ENCODE peak calls at places on chromosomes 16 and 17, in ten cellular contexts. H is activated naive CD8-positive, alpha-beta T cell treated with anti-CD3 and anti-CD28 coated beads, Interleukin-2, amount 10 ng/mL, durations not matched to agents 7 days and 5 days; F is right lobe of liver; W is epithelial cell of esophagus; O is KG1; M is stimulated activated CD4-positive, alpha-beta T cell treated with anti-CD3 and anti-CD28 coated beads, Interleukin-15, amount 100 ng/mL, for 1 hour; L is stimulated activated naive CD8-positive, alpha-beta T cell treated with anti-CD3 and anti-CD28 coated beads, Interleukin-15, Interleukin-2, amounts not matched to agents 100 U/mL and 50 U/mL, for 24 hours; Y is HT1080; P is LHCN-M2; J is fibroblast of villous mesenchyme. T is an unnamed sample.
A peak's percentile ranks its signal among the peaks of the same experiment; 100 is the strongest.

GRCh38 chr16:14501331-14502255 is 128.5 kb downstream of the PARN start:
- DNase-seq in Y (peak; percentile 96), P (peak; percentile 98), L (peak; percentile 14), F (peak; percentile 84), W (peak; percentile 96), J (peak; percentile 95), H (no peak), M (no peak), O (no peak), T (peak; percentile 94)

GRCh38 chr17:49076575-49077384 is 55.8 kb upstream of the B4GALNT2 start:
- DNase-seq in M (no peak), F (no peak), L (no peak), O (no peak), J (peak; percentile 88), P (peak; percentile 91), W (peak; percentile 55), H (no peak), Y (peak; percentile 84), T (peak; percentile 92)

GRCh38 chr16:54654429-54654828 is 276.2 kb upstream of the IRX5 start:
- DNase-seq in M (no peak), H (no peak), F (no peak), Y (no peak), P (peak; percentile 43), O (no peak), J (no peak), W (no peak), L (no peak), T (no peak)

GRCh38 chr16:3021449-3022207 is 1.5 kb downstream of the TNFRSF12A start:
- DNase-seq in P (peak; percentile 97), M (peak; percentile 67), W (peak; percentile 97), J (peak; percentile 80), O (peak; percentile 57), H (peak; percentile 85), L (peak; percentile 91), Y (peak; percentile 96), F (peak; percentile 88), T (peak; percentile 94)

GRCh38 chr16:65414284-65414984 is 292.6 kb upstream of the CDH11 start:
- DNase-seq in Y (peak; percentile 85), W (peak; percentile 87), L (no peak), M (no peak), O (no peak), P (peak; percentile 92), J (peak; percentile 83), F (no peak), H (no peak), T (peak; percentile 86)

GRCh38 chr16:10594312-10594950 is 14.0 kb upstream of the EMP2 start:
- DNase-seq in J (no peak), L (no peak), F (no peak), M (no peak), W (peak; percentile 99), Y (no peak), P (no peak), O (no peak), H (no peak), T (no peak)

GRCh38 chr16:78290498-78291271 is 191.2 kb downstream of the WWOX start:
- DNase-seq in F (no peak), J (no peak), M (no peak), H (no peak), Y (no peak), O (no peak), W (no peak), L (no peak), P (no peak), T (no peak)

GRCh38 chr17:73589096-73589980 is 54.9 kb downstream of the SDK2 start:
- DNase-seq in W (peak; percentile 40), H (no peak), M (no peak), P (no peak), J (no peak), L (no peak), F (no peak), Y (no peak), O (no peak), T (no peak)

GRCh38 chr16:13936596-13937081 is 16.7 kb downstream of the ERCC4 start:
- DNase-seq in O (no peak), F (peak; percentile 41), Y (peak; percentile 75), L (no peak), M (no peak), W (peak; percentile 80), P (peak; percentile 72), J (peak; percentile 81), H (no peak), T (peak; percentile 72)

GRCh38 chr17:42866631-42867575 is 15.9 kb downstream of the AOC3 start:
- DNase-seq in M (no peak), H (no peak), L (no peak), P (no peak), F (no peak), J (no peak), Y (no peak), O (no peak), W (no peak), T (no peak)

GRCh38 chr16:51326131-51326856 is 175.2 kb upstream of the SALL1 start:
- DNase-seq in F (no peak), O (no peak), H (no peak), Y (peak; percentile 65), M (no peak), P (peak; percentile 53), W (peak; percentile 63), J (peak; percentile 73), L (no peak), T (peak; percentile 80)

GRCh38 chr17:82900741-82901140 is 60.9 kb upstream of the ZNF750 start:
- DNase-seq in W (no peak), H (no peak), O (no peak), L (no peak), P (peak; percentile 44), Y (no peak), M (no peak), J (peak; percentile 62), F (no peak), T (peak; percentile 18)

GRCh38 chr17:76681222-76682137 is 29.3 kb downstream of the MXRA7 start:
- DNase-seq in W (peak; percentile 73), M (peak; percentile 45), Y (peak; percentile 64), J (peak; percentile 93), O (peak; percentile 41), L (peak; percentile 75), F (peak; percentile 58), H (peak; percentile 74), P (peak; percentile 95), T (peak; percentile 85)

GRCh38 chr17:80122026-80122575 is 20.7 kb downstream of the GAA start:
- DNase-seq in Y (no peak), J (no peak), O (no peak), H (no peak), P (no peak), F (no peak), W (no peak), L (no peak), M (no peak), T (no peak)

GRCh38 chr17:56893503-56893902 is 20.3 kb downstream of the TRIM25 start:
- DNase-seq in H (no peak), P (no peak), Y (no peak), W (no peak), F (no peak), O (no peak), L (no peak), M (no peak), J (no peak), T (no peak)

GRCh38 chr16:74309789-74310781 is 13.5 kb downstream of the PSMD7 start:
- DNase-seq in F (no peak), M (no peak), O (peak; percentile 4), P (peak; percentile 47), J (peak; percentile 68), L (peak; percentile 17), W (peak; percentile 69), H (no peak), Y (peak; percentile 51), T (peak; percentile 76)

GRCh38 chr16:28499854-28500253 is 5.4 kb downstream of the APOBR start:
- DNase-seq in Y (no peak), P (no peak), O (no peak), W (no peak), F (no peak), L (no peak), H (no peak), J (no peak), M (no peak), T (no peak)

GRCh38 chr16:30351586-30352419 is 3.3 kb downstream of the CD2BP2 start:
- DNase-seq in F (peak; percentile 82), M (no peak), J (peak; percentile 68), H (no peak), O (no peak), L (no peak), W (no peak), P (peak; percentile 78), Y (peak; percentile 84), T (peak; percentile 84)

GRCh38 chr17:17052462-17053221 is 10.4 kb downstream of the MPRIP start:
- DNase-seq in J (no peak), W (no peak), M (no peak), L (no peak), P (no peak), Y (no peak), H (no peak), F (no peak), O (no peak), T (no peak)

GRCh38 chr16:86882586-86883280 is 304.4 kb downstream of the FOXL1 start:
- DNase-seq in L (no peak), P (peak; percentile 81), J (peak; percentile 64), H (no peak), O (no peak), W (peak; percentile 70), Y (peak; percentile 50), F (no peak), M (no peak), T (peak; percentile 73)

GRCh38 chr16:90018297-90019200 is 707 bp downstream of the DBNDD1 start:
- DNase-seq in Y (no peak), J (no peak), P (no peak), F (no peak), W (peak; percentile 39), O (no peak), L (no peak), H (no peak), M (no peak), T (no peak)

GRCh38 chr16:62036101-62036806 is at the start of gene CDH8:
- DNase-seq in F (peak; percentile 16), O (no peak), M (no peak), W (peak; percentile 35), Y (no peak), P (peak; percentile 40), J (no peak), H (no peak), L (no peak), T (no peak)

GRCh38 chr16:74567901-74568300 is 39.0 kb downstream of the GLG1 start:
- DNase-seq in M (no peak), F (no peak), J (no peak), P (no peak), L (no peak), W (no peak), O (no peak), H (no peak), Y (no peak), T (no peak)

GRCh38 chr17:4535667-4536258 is 19.4 kb downstream of the MYBBP1A start:
- DNase-seq in W (no peak), F (no peak), J (no peak), M (no peak), H (no peak), P (no peak), O (no peak), Y (no peak), L (no peak), T (no peak)

GRCh38 chr17:28395968-28396367 is 10.0 kb downstream of the SLC46A1 start:
- DNase-seq in H (no peak), J (no peak), Y (no peak), L (no peak), O (no peak), M (no peak), P (no peak), F (no peak), W (no peak), T (no peak)

GRCh38 chr17:73586921-73587680 is 57.1 kb downstream of the SDK2 start:
- DNase-seq in P (no peak), H (no peak), J (no peak), O (no peak), W (peak; percentile 39), Y (peak; percentile 34), L (no peak), F (no peak), M (no peak), T (no peak)

GRCh38 chr17:44380767-44381166 is 8.7 kb downstream of the ITGA2B start:
- DNase-seq in M (no peak), W (no peak), Y (no peak), H (no peak), F (no peak), J (no peak), L (no peak), O (no peak), P (no peak), T (no peak)

GRCh38 chr16:57394444-57394843 is 10.1 kb upstream of the CCL17 start:
- DNase-seq in L (no peak), H (no peak), J (peak; percentile 13), F (no peak), W (peak; percentile 91), P (no peak), O (no peak), M (no peak), Y (no peak), T (peak; percentile 46)